ENCODE peak calls at places on chromosomes 16 and 17, in nine cellular contexts. F is mucosa of descending colon, J is HL-60, H is glutamatergic neuron, D is GM10248, Q is brain microvascular endothelial cell, X is lower lobe of right lung, P is PC-9, Z is fibroblast of lung. K is an unnamed sample.

GRCh38 chr16:3363793-3364192 is 8.1 kb downstream of the OR2C1 start:
- DNase-seq in F (no peak), J (no peak), H (no peak), D (no peak), Q (no peak), X (no peak), P (no peak), Z (no peak), K (no peak)

GRCh38 chr16:89867918-89868317 is 5.5 kb upstream of the TCF25 start:
- DNase-seq in F (no peak), J (no peak), H (no peak), D (no peak), Q (no peak), X (no peak), P (no peak), Z (no peak), K (no peak)

GRCh38 chr16:48609453-48610023 is 442 bp downstream of the N4BP1 start:
- DNase-seq in F (peak), J (no peak), H (peak), D (no peak), Q (peak), X (peak), P (no peak), Z (peak), K (no peak)

GRCh38 chr17:37488607-37489196 is 989 bp upstream of the DUSP14 start:
- DNase-seq in F (peak), J (peak), H (peak), D (peak), Q (peak), X (peak), P (peak), Z (peak), K (no peak)

GRCh38 chr17:35684046-35684802 is 47.2 kb upstream of the RASL10B start:
- DNase-seq in F (no peak), J (no peak), H (no peak), D (no peak), Q (peak), X (no peak), P (no peak), Z (peak), K (no peak)

GRCh38 chr17:68061512-68062313 is 26.2 kb downstream of the KPNA2 start:
- DNase-seq in F (no peak), J (no peak), H (no peak), D (peak), Q (no peak), X (no peak), P (no peak), Z (no peak), K (no peak)

GRCh38 chr17:1995321-1996242 is 29.6 kb downstream of the RTN4RL1 start:
- DNase-seq in F (no peak), J (no peak), H (no peak), D (no peak), Q (no peak), X (no peak), P (no peak), Z (no peak), K (no peak)

GRCh38 chr16:66367968-66368891 is 1.7 kb downstream of the CDH5 start:
- DNase-seq in F (no peak), J (no peak), H (no peak), D (no peak), Q (no peak), X (no peak), P (no peak), Z (no peak), K (no peak)

GRCh38 chr16:63130942-63131341 is 1094.7 kb upstream of the CDH8 start:
- DNase-seq in F (no peak), J (no peak), H (no peak), D (no peak), Q (no peak), X (no peak), P (no peak), Z (no peak), K (no peak)

GRCh38 chr17:39244600-39245570 is 19.1 kb upstream of the STAC2 start:
- DNase-seq in F (peak), J (no peak), H (peak), D (peak), Q (peak), X (peak), P (peak), Z (peak), K (no peak)

GRCh38 chr17:1590031-1590746 is 27.6 kb upstream of the PITPNA start:
- DNase-seq in F (peak), J (no peak), H (no peak), D (no peak), Q (peak), X (peak), P (peak), Z (peak), K (no peak)

GRCh38 chr17:60416368-60416925 is 5.8 kb upstream of the CHCT1 start:
- DNase-seq in F (peak), J (no peak), H (no peak), D (no peak), Q (no peak), X (no peak), P (no peak), Z (no peak), K (no peak)

GRCh38 chr16:11102523-11102898 is 153.5 kb downstream of the SOCS1 start:
- DNase-seq in F (no peak), J (no peak), H (no peak), D (no peak), Q (no peak), X (no peak), P (no peak), Z (no peak), K (peak)

GRCh38 chr17:81294512-81295030 is 536 bp downstream of the SLC38A10 start:
- DNase-seq in F (peak), J (no peak), H (no peak), D (no peak), Q (peak), X (peak), P (no peak), Z (peak), K (peak)

GRCh38 chr16:68995011-68995504 is 110.4 kb upstream of the HAS3 start:
- DNase-seq in F (peak), J (no peak), H (no peak), D (no peak), Q (peak), X (no peak), P (peak), Z (peak), K (no peak)

GRCh38 chr17:14297161-14297851 is 3.6 kb upstream of the HS3ST3B1 start:
- DNase-seq in F (peak), J (peak), H (peak), D (no peak), Q (no peak), X (peak), P (no peak), Z (peak), K (no peak)
- TF ChIP-seq CTCF in F (no peak), J (no peak), H (no peak), D (no peak), Q (peak), X (peak), P (no peak), Z (peak), K (peak)

GRCh38 chr17:73290399-73291259 is 21.2 kb downstream of the CDC42EP4 start:
- DNase-seq in F (no peak), J (no peak), H (no peak), D (no peak), Q (no peak), X (no peak), P (peak), Z (no peak), K (no peak)

GRCh38 chr17:73292031-73292531 is 19.7 kb downstream of the CDC42EP4 start:
- DNase-seq in F (no peak), J (no peak), H (no peak), D (no peak), Q (peak), X (no peak), P (peak), Z (peak), K (no peak)

GRCh38 chr17:73288534-73289302 is 23.1 kb downstream of the CDC42EP4 start:
- DNase-seq in F (peak), J (no peak), H (no peak), D (no peak), Q (no peak), X (peak), P (peak), Z (no peak), K (no peak)

GRCh38 chr17:73291260-73291801 is 20.5 kb downstream of the CDC42EP4 start:
- DNase-seq in F (peak), J (peak), H (no peak), D (peak), Q (peak), X (peak), P (peak), Z (peak), K (no peak)

GRCh38 chr17:73289549-73290254 is 22.1 kb downstream of the CDC42EP4 start:
- DNase-seq in F (no peak), J (no peak), H (no peak), D (no peak), Q (no peak), X (no peak), P (no peak), Z (no peak), K (no peak)
- TF ChIP-seq CTCF in F (no peak), J (no peak), H (no peak), D (no peak), Q (no peak), X (no peak), P (no peak), Z (no peak), K (no peak)

DNA sequence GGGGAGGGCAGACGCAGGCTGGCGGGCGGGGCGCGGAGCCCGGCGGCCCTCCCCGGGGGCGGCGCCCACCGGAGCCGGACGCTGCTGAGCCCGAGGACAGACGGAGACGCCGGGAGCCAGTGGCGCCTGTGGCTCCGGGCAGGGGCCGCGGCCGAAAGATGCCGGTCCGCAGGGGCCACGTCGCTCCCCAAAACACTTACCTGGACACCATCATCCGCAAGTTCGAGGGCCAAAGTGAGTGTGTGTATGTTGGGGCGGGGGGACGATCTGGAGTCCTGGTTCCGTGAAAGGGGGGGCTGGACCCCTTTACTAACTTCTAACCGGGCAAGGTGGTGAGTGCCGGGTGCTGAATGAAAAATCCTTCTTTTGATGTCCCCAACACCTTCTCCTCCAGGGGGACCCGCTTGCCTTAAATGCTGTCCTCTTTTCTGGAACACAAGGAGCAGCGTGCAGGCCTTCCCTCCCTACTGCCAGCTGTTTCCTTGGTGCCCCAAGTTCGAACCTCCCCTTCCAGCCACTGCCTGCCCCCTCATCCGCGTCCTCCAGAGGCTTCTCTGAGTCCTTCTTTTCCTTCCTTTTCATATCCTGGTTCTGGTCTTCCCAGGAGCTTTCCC is at the start of gene KCNH6:
- DNase-seq in F (no peak), J (no peak), H (no peak), D (no peak), Q (no peak), X (no peak), P (no peak), Z (peak), K (no peak)
- TF ChIP-seq CTCF in F (no peak), J (no peak), H (no peak), D (no peak), Q (no peak), X (no peak), P (no peak), Z (no peak), K (no peak)

DNA sequence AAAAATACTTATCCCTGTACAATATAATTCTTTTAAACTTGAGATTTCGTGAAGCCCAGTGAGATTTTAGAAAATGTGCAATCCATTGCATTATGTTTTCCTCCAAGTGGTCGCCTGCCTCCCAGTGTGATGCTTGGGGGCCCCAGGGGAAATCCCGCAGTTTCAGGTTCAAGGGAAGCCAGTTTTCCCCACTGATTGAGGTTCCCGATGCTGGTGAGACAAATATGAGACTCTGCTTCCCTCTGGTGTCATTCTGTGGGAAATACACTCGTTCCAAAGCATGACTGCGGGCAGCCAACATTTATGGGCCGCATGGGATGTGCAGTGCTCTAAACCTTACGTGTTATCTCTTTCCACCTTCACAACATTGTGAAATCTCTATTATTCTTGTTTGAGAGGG is 200.8 kb downstream of the PRKCB start:
- DNase-seq in F (peak), J (peak), H (peak), D (peak), Q (peak), X (no peak), P (no peak), Z (peak), K (no peak)
- TF ChIP-seq CTCF in F (peak), J (peak), H (peak), D (peak), Q (peak), X (peak), P (peak), Z (peak), K (peak)